ENCODE peak calls at places on chromosomes 11 and 22, in ten cellular contexts. P is tibial artery; A is HepG2; F is hypothalamus; D is C1 segment of cervical spinal cord; I is NCI-H510A; O is ascending aorta; X is activated naive CD4-positive, alpha-beta T cell treated with anti-CD3 and anti-CD28 coated beads for 36 hours; L is anterior cingulate cortex; W is memory B cell. V is an unnamed sample.

GRCh38 chr11:111393585-111393984 is 14.5 kb upstream of the POU2AF1 start:
- DNase-seq in P (no peak), A (peak), F (no peak), D (no peak), I (no peak), O (no peak), X (no peak), L (no peak), W (no peak), V (no peak)

GRCh38 chr11:101487775-101488174 is 96.0 kb downstream of the TRPC6 start:
- DNase-seq in P (no peak), A (no peak), F (no peak), D (no peak), I (no peak), O (no peak), X (no peak), L (no peak), W (no peak), V (no peak)

GRCh38 chr11:92211576-92212167 is 12.9 kb upstream of the FAT3 start:
- DNase-seq in P (peak), A (peak), F (peak), D (peak), I (peak), O (no peak), X (no peak), L (peak), W (no peak), V (no peak)

GRCh38 chr11:131816046-131816445 is 445.6 kb downstream of the NTM start:
- DNase-seq in P (no peak), A (no peak), F (no peak), D (no peak), I (no peak), O (no peak), X (no peak), L (no peak), W (no peak), V (no peak)

GRCh38 chr11:17803751-17804334 is 69.3 kb downstream of the KCNC1 start:
- DNase-seq in P (no peak), A (no peak), F (no peak), D (no peak), I (no peak), O (no peak), X (no peak), L (no peak), W (no peak), V (no peak)

GRCh38 chr11:83649468-83649915 is 363.3 kb upstream of the CCDC90B start:
- DNase-seq in P (no peak), A (no peak), F (no peak), D (no peak), I (no peak), O (no peak), X (no peak), L (no peak), W (no peak), V (no peak)

GRCh38 chr11:117099681-117100080 is 1.5 kb upstream of the SIK3 start:
- DNase-seq in P (no peak), A (no peak), F (no peak), D (no peak), I (no peak), O (no peak), X (no peak), L (no peak), W (no peak), V (no peak)

GRCh38 chr11:19546325-19546724 is 166.3 kb upstream of the NAV2 start:
- DNase-seq in P (no peak), A (no peak), F (no peak), D (no peak), I (no peak), O (no peak), X (no peak), L (no peak), W (no peak), V (no peak)

GRCh38 chr11:128318856-128319474 is 268.4 kb downstream of the ETS1 start:
- DNase-seq in P (no peak), A (no peak), F (no peak), D (no peak), I (no peak), O (no peak), X (peak), L (no peak), W (peak), V (no peak)

GRCh38 chr11:59380263-59381059 is 21.8 kb downstream of the OR5AN1 start:
- DNase-seq in P (no peak), A (no peak), F (no peak), D (no peak), I (no peak), O (no peak), X (no peak), L (no peak), W (no peak), V (no peak)

GRCh38 chr22:22681221-22681739 is 36.9 kb downstream of the GGTLC2 start:
- DNase-seq in P (no peak), A (no peak), F (no peak), D (no peak), I (no peak), O (no peak), X (no peak), L (no peak), W (no peak), V (no peak)

GRCh38 chr11:18471995-18472394 is 16.3 kb downstream of the LDHAL6A start:
- DNase-seq in P (no peak), A (no peak), F (no peak), D (no peak), I (no peak), O (no peak), X (peak), L (no peak), W (no peak), V (no peak)

GRCh38 chr11:68810164-68810563 is 31.6 kb downstream of the CPT1A start:
- DNase-seq in P (peak), A (no peak), F (peak), D (no peak), I (no peak), O (no peak), X (no peak), L (no peak), W (no peak), V (no peak)

GRCh38 chr11:19091366-19091765 is 25.6 kb upstream of the ZDHHC13 start:
- DNase-seq in P (no peak), A (no peak), F (no peak), D (no peak), I (no peak), O (no peak), X (no peak), L (no peak), W (no peak), V (no peak)

GRCh38 chr22:46084943-46085830 is 65.1 kb upstream of the PPARA start:
- DNase-seq in P (peak), A (no peak), F (peak), D (peak), I (no peak), O (no peak), X (no peak), L (peak), W (no peak), V (peak)

V was measured in NCI-H460.